ENCODE peak calls at places on chromosomes 11 and 22, in six cellular contexts. O, X, D, S, R and N are unnamed samples.

GRCh38 chr11:62013266-62014157 is 46.1 kb upstream of the FTH1 start:
- DNase-seq in O (no peak), X (peak; percentile 65), D (no peak), S (peak; percentile 80), R (no peak), N (no peak)

GRCh38 chr11:44626645-44627044 is 61.2 kb downstream of the CD82 start:
- DNase-seq in O (no peak), X (no peak), D (no peak), S (no peak), R (no peak), N (no peak)

GRCh38 chr22:17547995-17548755 is 15.1 kb upstream of the SLC25A18 start:
- DNase-seq in O (no peak), X (no peak), D (no peak), S (no peak), R (no peak), N (no peak)

GRCh38 chr11:57546869-57547518 is 9.6 kb downstream of the SMTNL1 start:
- DNase-seq in O (no peak), X (peak; percentile 42), D (peak; percentile 64), S (no peak), R (peak; percentile 12), N (peak; percentile 60)

GRCh38 chr11:2787816-2788750 is 88.3 kb upstream of the KCNQ1OT1 start:
- DNase-seq in O (no peak), X (no peak), D (peak; percentile 53), S (no peak), R (no peak), N (peak; percentile 65)

GRCh38 chr11:128367573-128367972 is 219.8 kb downstream of the ETS1 start:
- DNase-seq in O (no peak), X (no peak), D (no peak), S (no peak), R (no peak), N (no peak)

GRCh38 chr11:79150320-79150719 is 290.5 kb downstream of the TENM4 start:
- DNase-seq in O (no peak), X (no peak), D (no peak), S (no peak), R (no peak), N (no peak)

GRCh38 chr11:87092159-87092558 is 54.4 kb downstream of the TMEM135 start:
- DNase-seq in O (no peak), X (peak; percentile 20), D (no peak), S (no peak), R (no peak), N (no peak)

GRCh38 chr22:35703861-35704584 is 13.6 kb upstream of the APOL5 start:
- DNase-seq in O (no peak), X (no peak), D (no peak), S (no peak), R (no peak), N (no peak)

GRCh38 chr11:70483077-70483861 is 84.9 kb downstream of the CTTN start:
- DNase-seq in O (peak; percentile 60), X (peak; percentile 60), D (no peak), S (peak; percentile 98), R (no peak), N (peak; percentile 60)

GRCh38 chr22:38755155-38755910 is 465 bp downstream of the SUN2 start:
- DNase-seq in O (no peak), X (peak; percentile 65), D (peak; percentile 91), S (peak; percentile 85), R (peak; percentile 68), N (peak; percentile 93)

GRCh38 chr11:76263657-76264056 is 57.4 kb upstream of the WNT11 start:
- DNase-seq in O (no peak), X (no peak), D (no peak), S (no peak), R (no peak), N (no peak)

GRCh38 chr11:117837791-117838190 is 13.2 kb upstream of the FXYD2 start:
- DNase-seq in O (no peak), X (no peak), D (no peak), S (no peak), R (no peak), N (no peak)

GRCh38 chr22:46355996-46356471 is 20.5 kb downstream of the TRMU start:
- DNase-seq in O (no peak), X (no peak), D (no peak), S (no peak), R (no peak), N (no peak)

GRCh38 chr11:33005175-33005574 is 10.5 kb upstream of the DEPDC7 start:
- DNase-seq in O (no peak), X (no peak), D (no peak), S (no peak), R (no peak), N (no peak)

GRCh38 chr11:14029415-14029814 is 66.9 kb downstream of the SPON1 start:
- DNase-seq in O (no peak), X (no peak), D (no peak), S (no peak), R (no peak), N (peak; percentile 46)

GRCh38 chr11:106152013-106152412 is 74.6 kb downstream of the AASDHPPT start:
- DNase-seq in O (no peak), X (peak; percentile 82), D (no peak), S (no peak), R (no peak), N (no peak)

GRCh38 chr11:59944761-59945160 is 6.5 kb downstream of the OOSP1 start:
- DNase-seq in O (no peak), X (no peak), D (no peak), S (no peak), R (no peak), N (no peak)

GRCh38 chr11:119691020-119691666 is 37.9 kb downstream of the NECTIN1 start:
- DNase-seq in O (no peak), X (peak; percentile 65), D (peak; percentile 37), S (no peak), R (no peak), N (no peak)

GRCh38 chr11:131606936-131607335 is 236.5 kb downstream of the NTM start:
- DNase-seq in O (no peak), X (no peak), D (no peak), S (peak; percentile 10), R (no peak), N (no peak)

GRCh38 chr11:34999453-34999852 is 83.0 kb downstream of the PDHX start:
- DNase-seq in O (no peak), X (no peak), D (no peak), S (no peak), R (no peak), N (no peak)

GRCh38 chr11:34997872-34998548 is 81.6 kb downstream of the PDHX start:
- DNase-seq in O (no peak), X (peak; percentile 43), D (no peak), S (peak; percentile 71), R (peak; percentile 26), N (no peak)

GRCh38 chr11:34994859-34995258 is 78.4 kb downstream of the PDHX start:
- DNase-seq in O (no peak), X (no peak), D (no peak), S (no peak), R (no peak), N (no peak)

GRCh38 chr11:34996958-34997357 is 80.5 kb downstream of the PDHX start:
- DNase-seq in O (no peak), X (no peak), D (no peak), S (no peak), R (no peak), N (no peak)
- TF ChIP-seq EZH2 in O (no peak), X (no peak), D (no peak), S (no peak), R (no peak), N (no peak)

GRCh38 chr11:116193321-116194114 is 579.3 kb downstream of the BUD13 start:
- DNase-seq in O (no peak), X (peak; percentile 2), D (peak; percentile 79), S (no peak), R (peak; percentile 23), N (peak; percentile 74)
- TF ChIP-seq CTCF in O (no peak), X (no peak), D (peak; percentile 27), S (no peak), R (no peak), N (no peak)

DNA sequence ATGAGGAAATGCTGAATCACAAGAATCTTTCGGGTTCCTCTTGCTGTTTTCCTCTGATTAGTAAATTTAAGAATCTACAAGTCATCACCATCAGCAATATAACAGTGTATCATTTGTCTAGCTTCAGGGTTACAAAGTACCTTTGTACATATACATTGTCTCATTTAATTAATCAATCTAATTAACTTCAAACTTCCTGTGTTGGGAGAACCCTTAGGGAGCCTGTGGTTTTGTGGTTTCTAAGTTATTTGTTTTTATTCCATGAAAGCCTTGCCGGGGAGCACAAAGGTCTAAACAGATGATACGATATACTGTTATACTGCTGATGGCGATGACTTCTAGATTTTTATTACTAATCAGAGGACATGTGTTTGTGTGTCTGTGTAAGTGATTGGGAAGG is 41.0 kb downstream of the TIMP3 start:
- DNase-seq in O (no peak), X (peak; percentile 34), D (no peak), S (no peak), R (no peak), N (no peak)
- TF ChIP-seq EZH2 in O (no peak), X (no peak), D (no peak), S (no peak), R (no peak), N (no peak)

DNA sequence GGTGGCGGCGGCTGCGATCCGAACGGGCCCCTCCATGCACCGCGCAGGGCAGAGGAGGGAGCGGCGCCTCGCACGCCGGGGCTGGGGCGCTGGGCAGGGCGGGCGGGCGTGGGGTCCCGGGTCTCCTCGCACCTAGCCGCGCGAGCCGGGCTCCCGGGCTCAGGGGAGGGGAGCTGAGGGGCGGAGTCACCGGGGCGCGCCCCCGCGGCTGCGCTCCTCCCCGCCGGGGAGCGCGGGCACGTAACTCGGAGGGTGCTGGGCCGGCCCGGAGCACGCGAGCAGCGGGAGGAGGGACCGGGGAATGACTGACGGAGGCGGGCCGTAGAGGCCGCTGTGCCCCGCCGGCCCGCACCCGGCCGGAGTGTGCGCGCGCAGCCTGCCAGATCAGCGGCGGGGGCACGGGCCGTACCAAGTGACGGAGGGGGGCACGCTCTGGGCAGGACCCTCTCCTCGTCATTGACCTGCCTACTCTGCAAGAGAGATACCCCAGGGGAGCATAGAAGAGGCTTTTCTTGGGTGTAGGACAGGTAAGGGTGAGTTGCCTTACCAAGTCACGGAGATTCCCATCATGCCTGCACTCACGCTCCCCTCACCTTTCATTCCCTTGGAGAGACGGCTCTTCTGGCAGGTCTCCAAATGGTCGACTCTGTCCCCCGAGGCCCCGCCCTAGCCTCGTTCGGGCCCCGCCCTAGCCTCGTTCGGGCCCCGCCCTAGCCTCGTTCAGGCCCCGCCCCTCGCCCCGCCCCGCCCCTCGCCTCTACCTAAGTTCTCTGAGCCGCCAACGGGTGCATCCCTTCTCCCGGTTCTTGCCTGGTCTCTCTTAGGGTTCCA is at the start of gene CDON:
- DNase-seq in O (peak; percentile 87), X (peak; percentile 86), D (peak; percentile 99), S (peak; percentile 80), R (peak; percentile 88), N (peak; percentile 98)
- TF ChIP-seq CTCF in O (no peak), X (peak; percentile 10), D (no peak), S (no peak), R (no peak), N (peak; percentile 4)